ENCODE peak calls at places on chromosomes 2 and 18, in seven cellular contexts. A is osteoblast, H is aorta, R is mammary epithelial cell, X is upper lobe of right lung, T is left ventricle myocardium inferior, G is colonic mucosa. K is an unnamed sample. For H3K4me1, the result is how much of the 10 kb centered on the place peaks cover.

GRCh38 chr2:231467016-231467545 is 2.8 kb upstream of the NCL start:
- DNase-seq in A (no peak), H (peak), R (no peak), X (no peak), T (no peak), G (no peak), K (peak)

GRCh38 chr2:122643725-122644329 is 888.4 kb downstream of the TSN start:
- DNase-seq in A (peak), H (no peak), R (peak), X (no peak), T (no peak), G (peak), K (no peak)

GRCh38 chr2:60945341-60945740 is 64.0 kb downstream of the REL start:
- DNase-seq in A (no peak), H (no peak), R (no peak), X (no peak), T (no peak), G (no peak), K (no peak)

GRCh38 chr18:62741118-62741566 is 25.8 kb downstream of the PHLPP1 start:
- DNase-seq in A (no peak), H (no peak), R (peak), X (no peak), T (no peak), G (peak), K (no peak)

GRCh38 chr2:199662245-199662644 is 188.7 kb downstream of the FTCDNL1 start:
- DNase-seq in A (no peak), H (no peak), R (no peak), X (no peak), T (no peak), G (no peak), K (no peak)

GRCh38 chr2:36403675-36404230 is 48.2 kb downstream of the CRIM1 start:
- DNase-seq in A (peak), H (no peak), R (peak), X (no peak), T (no peak), G (no peak), K (no peak)

GRCh38 chr18:62832282-62832681 is 116.9 kb downstream of the PHLPP1 start:
- DNase-seq in A (no peak), H (no peak), R (no peak), X (no peak), T (no peak), G (no peak), K (no peak)

GRCh38 chr18:13464432-13465125 is 246.0 kb downstream of the LDLRAD4 start:
- DNase-seq in A (peak), H (no peak), R (no peak), X (peak), T (peak), G (peak), K (no peak)

GRCh38 chr2:3480352-3481010 is 38.9 kb downstream of the ADI1 start:
- DNase-seq in A (peak), H (no peak), R (no peak), X (no peak), T (no peak), G (peak), K (no peak)

DNA sequence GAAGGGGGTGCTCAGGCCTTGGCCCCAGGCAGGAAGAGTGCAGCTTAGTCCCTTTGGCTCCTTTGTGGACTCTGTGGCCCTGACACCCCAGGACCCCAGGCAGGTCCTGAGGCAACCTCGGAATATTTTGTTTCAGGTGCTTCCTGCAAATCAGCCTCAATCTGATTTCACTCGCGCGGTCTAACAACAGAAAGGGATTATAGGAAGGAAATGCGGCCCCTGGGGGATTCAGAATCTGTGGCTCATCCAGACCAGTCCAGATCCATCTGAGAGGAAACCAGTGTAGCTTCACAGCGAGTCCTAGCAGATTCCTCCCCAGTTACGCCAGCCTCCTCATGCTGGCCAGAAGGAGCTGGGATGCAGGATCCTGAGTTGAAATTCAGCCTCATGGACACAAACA is 59.5 kb upstream of the YWHAQ start:
- DNase-seq in A (peak), H (no peak), R (peak), X (no peak), T (peak), G (no peak), K (no peak)
- H3K4me1 ChIP-seq in A (under half), H (under half), R (under half), X (under half), T (under half), G (under half), K (under half)

GRCh38 chr2:207258191-207258991 is 92.6 kb upstream of the KLF7 start:
- DNase-seq in A (peak), H (peak), R (peak), X (no peak), T (peak), G (peak), K (peak)
- H3K4me1 ChIP-seq in A (half or more), H (under half), R (half or more), X (under half), T (under half), G (under half), K (under half)

GRCh38 chr2:62789518-62789917 is 84.0 kb downstream of the EHBP1 start:
- DNase-seq in A (no peak), H (no peak), R (no peak), X (no peak), T (no peak), G (no peak), K (no peak)

GRCh38 chr2:62785810-62786593 is 80.5 kb downstream of the EHBP1 start:
- DNase-seq in A (no peak), H (no peak), R (peak), X (no peak), T (no peak), G (no peak), K (no peak)

GRCh38 chr2:62785216-62785615 is 79.7 kb downstream of the EHBP1 start:
- DNase-seq in A (no peak), H (no peak), R (peak), X (no peak), T (no peak), G (no peak), K (no peak)

GRCh38 chr2:62789918-62790317 is 84.4 kb downstream of the EHBP1 start:
- DNase-seq in A (no peak), H (no peak), R (no peak), X (no peak), T (no peak), G (no peak), K (no peak)

DNA sequence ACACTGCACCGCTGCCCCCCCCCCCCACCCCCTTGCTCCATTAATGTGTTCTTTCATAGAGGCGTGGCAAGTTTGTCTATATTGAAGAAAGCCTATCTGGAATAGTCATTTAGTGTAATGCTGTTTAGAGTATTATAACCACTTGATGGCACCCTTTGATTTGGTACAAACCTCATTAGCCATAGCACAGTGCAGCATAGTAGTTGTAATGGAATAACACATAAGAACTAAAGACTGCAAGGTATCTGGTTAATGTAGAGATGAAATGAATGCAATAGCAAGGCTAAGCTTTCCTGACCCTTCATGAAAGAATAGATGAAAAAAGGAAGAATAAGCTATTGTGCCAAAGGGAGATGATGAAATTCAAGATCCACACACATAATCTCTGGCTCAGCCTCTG is 81.9 kb downstream of the EHBP1 start:
- DNase-seq in A (no peak), H (no peak), R (peak), X (no peak), T (no peak), G (no peak), K (no peak)
- H3K4me1 ChIP-seq in A (under half), H (under half), R (under half), X (under half), T (under half), G (under half), K (under half)

GRCh38 chr2:202657876-202658275 is 23.1 kb downstream of the FAM117B start:
- DNase-seq in A (no peak), H (no peak), R (no peak), X (no peak), T (no peak), G (no peak), K (no peak)
- H3K4me1 ChIP-seq in A (under half), H (under half), R (under half), X (under half), T (under half), G (under half), K (under half)

GRCh38 chr2:205145888-205146287 is 536.4 kb upstream of the NRP2 start:
- DNase-seq in A (no peak), H (peak), R (no peak), X (no peak), T (no peak), G (no peak), K (no peak)

DNA sequence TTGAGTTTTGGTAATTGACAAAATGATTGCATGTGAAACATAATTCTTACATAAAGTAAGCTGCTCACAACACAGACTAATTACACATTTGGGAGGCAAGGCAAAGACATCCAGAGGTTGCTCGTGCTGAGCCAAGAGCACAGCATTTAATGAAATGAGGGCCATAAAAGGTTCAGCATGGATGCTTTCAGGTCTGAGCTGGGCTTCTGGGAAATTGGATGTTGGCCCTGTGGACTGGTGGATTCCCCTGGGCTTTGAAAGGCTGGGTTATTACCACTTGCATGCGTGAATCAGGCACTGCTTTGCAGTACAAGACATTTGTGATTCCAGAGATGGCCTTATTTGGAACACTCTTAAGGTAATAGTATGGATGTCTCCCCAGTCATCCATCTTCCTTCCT is 533.5 kb upstream of the NRP2 start:
- DNase-seq in A (peak), H (no peak), R (no peak), X (no peak), T (no peak), G (no peak), K (no peak)
- H3K4me1 ChIP-seq in A (under half), H (under half), R (under half), X (under half), T (under half), G (under half), K (under half)

GRCh38 chr2:43461461-43462073 is 134.3 kb downstream of the THADA start:
- DNase-seq in A (no peak), H (no peak), R (peak), X (no peak), T (no peak), G (no peak), K (no peak)
- H3K4me1 ChIP-seq in A (half or more), H (under half), R (half or more), X (half or more), T (half or more), G (under half), K (half or more)

GRCh38 chr2:217833439-217833838 is 169.4 kb downstream of the TNS1 start:
- DNase-seq in A (peak), H (no peak), R (no peak), X (no peak), T (no peak), G (no peak), K (peak)
- H3K4me1 ChIP-seq in A (under half), H (under half), R (under half), X (under half), T (half or more), G (under half), K (under half)

GRCh38 chr2:128292599-128293425 is 25.9 kb downstream of the HS6ST1 start:
- DNase-seq in A (no peak), H (peak), R (no peak), X (no peak), T (no peak), G (no peak), K (peak)

GRCh38 chr2:128293426-128293755 is 25.3 kb downstream of the HS6ST1 start:
- DNase-seq in A (no peak), H (peak), R (no peak), X (no peak), T (no peak), G (no peak), K (peak)

GRCh38 chr2:128291161-128291843 is 27.4 kb downstream of the HS6ST1 start:
- DNase-seq in A (peak), H (peak), R (no peak), X (no peak), T (no peak), G (no peak), K (no peak)

GRCh38 chr2:128290356-128290755 is 28.3 kb downstream of the HS6ST1 start:
- DNase-seq in A (peak), H (no peak), R (peak), X (no peak), T (no peak), G (no peak), K (no peak)

DNA sequence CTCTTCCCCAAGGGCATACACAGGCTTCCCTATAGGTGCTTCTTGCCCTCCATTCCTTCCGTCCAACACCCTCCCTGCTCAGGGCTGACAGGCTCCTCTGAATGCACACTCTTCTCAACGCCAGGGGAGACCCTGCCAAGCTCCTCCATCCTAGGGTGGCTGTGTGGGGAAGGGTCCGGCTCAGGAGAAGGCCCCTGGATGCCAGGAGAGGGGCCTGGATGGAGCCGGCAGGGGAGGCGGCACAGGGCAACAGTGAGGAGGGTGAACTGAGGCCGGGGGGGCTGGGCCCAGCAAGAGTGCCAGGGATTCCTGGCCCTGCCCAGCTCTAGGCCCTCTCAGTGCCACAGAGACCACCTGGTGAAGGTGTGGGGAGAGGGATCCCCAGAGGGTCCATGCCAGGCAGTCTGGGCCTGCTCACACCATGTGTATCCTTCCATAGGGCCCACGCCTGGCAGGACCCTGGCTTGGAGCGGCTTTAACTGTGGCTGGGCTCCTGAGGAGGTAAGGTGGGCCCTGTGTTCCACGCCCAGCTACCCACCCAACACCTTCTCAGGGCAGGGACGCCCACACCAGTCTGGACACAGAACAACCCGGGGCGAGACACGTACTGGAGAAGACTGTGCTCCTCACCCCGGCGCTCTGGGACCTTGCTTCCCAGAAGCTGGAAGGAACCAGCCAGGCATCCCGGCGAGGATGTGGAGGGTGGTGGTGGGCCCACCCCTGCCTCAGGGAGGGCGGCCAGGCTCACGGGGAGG is 26.6 kb downstream of the HS6ST1 start:
- DNase-seq in A (no peak), H (peak), R (no peak), X (no peak), T (no peak), G (no peak), K (peak)
- H3K4me1 ChIP-seq in A (under half), H (under half), R (under half), X (under half), T (half or more), G (under half), K (under half)